ENCODE peak calls at places on chromosomes 13 and 19, in four cellular contexts. X, N, Y and P are unnamed samples.

GRCh38 chr13:22198001-22198400 is 527.1 kb downstream of the FGF9 start:
- DNase-seq in X (no peak), N (peak), Y (no peak), P (no peak)

GRCh38 chr19:55223291-55224037 is 5.1 kb downstream of the TMEM86B start:
- DNase-seq in N (no peak), Y (no peak), X (no peak), P (no peak)

GRCh38 chr19:49896863-49897621 is at the start of gene IL4I1:
- DNase-seq in Y (no peak), X (no peak), N (no peak), P (peak)

GRCh38 chr13:74730556-74731331 is 596.5 kb upstream of the KLF12 start:
- DNase-seq in N (no peak), Y (no peak), X (no peak), P (no peak)

GRCh38 chr13:100124265-100124664 is 35.4 kb downstream of the PCCA start:
- DNase-seq in N (no peak), X (no peak), Y (no peak), P (no peak)

GRCh38 chr13:50222569-50223332 is 207.5 kb downstream of the KCNRG start:
- DNase-seq in X (no peak), Y (peak), N (peak), P (no peak)

GRCh38 chr19:30447276-30447870 is 75.2 kb downstream of the ZNF536 start:
- DNase-seq in Y (no peak), X (no peak), N (no peak), P (no peak)

GRCh38 chr13:96994030-96994848 is at the start of gene OXGR1:
- DNase-seq in N (no peak), X (no peak), Y (no peak), P (peak)

GRCh38 chr19:31390721-31391120 is 41.5 kb upstream of the TSHZ3 start:
- DNase-seq in X (no peak), Y (no peak), N (no peak), P (no peak)

GRCh38 chr19:32416749-32417469 is 11.3 kb downstream of the DPY19L3 start:
- DNase-seq in N (no peak), X (no peak), Y (no peak), P (no peak)

GRCh38 chr13:39144941-39145533 is 106.8 kb downstream of the NHLRC3 start:
- DNase-seq in Y (peak), N (peak), X (no peak), P (peak)

GRCh38 chr13:97588993-97589392 is 155.0 kb downstream of the RAP2A start:
- DNase-seq in X (no peak), N (no peak), Y (no peak), P (no peak)

GRCh38 chr19:291561-292280 is 518 bp upstream of the PLPP2 start:
- DNase-seq in N (no peak), X (no peak), Y (peak), P (no peak)

GRCh38 chr13:107271226-107271625 is 703.3 kb upstream of the ARGLU1 start:
- DNase-seq in X (no peak), Y (no peak), N (no peak), P (no peak)

GRCh38 chr13:22561581-22561980 is 619.2 kb upstream of the SGCG start:
- DNase-seq in X (no peak), N (no peak), Y (no peak), P (no peak)

GRCh38 chr19:47381653-47382279 is 32.7 kb downstream of the DHX34 start:
- DNase-seq in X (no peak), N (no peak), Y (no peak), P (peak)

GRCh38 chr19:12783226-12783848 is 7.9 kb upstream of the JUNB start:
- DNase-seq in X (no peak), Y (peak), N (no peak), P (peak)

GRCh38 chr19:46720516-46721239 is 3.8 kb upstream of the PRKD2 start:
- DNase-seq in X (no peak), Y (no peak), N (no peak), P (no peak)

GRCh38 chr13:69856331-69856730 is 251.3 kb upstream of the ATXN8OS start:
- DNase-seq in Y (no peak), X (no peak), N (no peak), P (no peak)

GRCh38 chr13:105921711-105922110 is 613.8 kb downstream of the EFNB2 start:
- DNase-seq in Y (no peak), X (no peak), N (no peak), P (no peak)

GRCh38 chr13:41470187-41470586 is 12.8 kb downstream of the RGCC start:
- DNase-seq in X (no peak), Y (no peak), N (no peak), P (no peak)

GRCh38 chr19:19661675-19662251 is 1.7 kb downstream of the ATP13A1 start:
- DNase-seq in N (peak), X (no peak), Y (no peak), P (peak)

GRCh38 chr19:572891-573825 is 762 bp downstream of the BSG start:
- DNase-seq in X (peak), N (peak), Y (peak), P (peak)

GRCh38 chr13:80873589-80873988 is 532.7 kb upstream of the SPRY2 start:
- DNase-seq in Y (no peak), N (no peak), X (no peak), P (peak)

GRCh38 chr19:2207991-2208860 is 27.9 kb downstream of the PLEKHJ1 start:
- DNase-seq in N (peak), X (peak), Y (no peak), P (peak)

GRCh38 chr13:113116871-113117271 is 5.7 kb upstream of the F10 start:
- DNase-seq in X (peak), Y (no peak), N (no peak), P (no peak)

GRCh38 chr13:79709526-79709925 is 228.6 kb downstream of the NDFIP2 start:
- DNase-seq in Y (no peak), N (no peak), X (no peak), P (no peak)

GRCh38 chr13:35649162-35649561 is 172.7 kb upstream of the MAB21L1 start:
- DNase-seq in Y (no peak), X (no peak), N (no peak), P (no peak)

GRCh38 chr13:40275636-40276035 is 390.8 kb downstream of the FOXO1 start:
- DNase-seq in X (no peak), Y (no peak), N (no peak), P (no peak)

GRCh38 chr19:6963937-6964336 is 57.3 kb downstream of the MBD3L2B start:
- DNase-seq in X (no peak), N (no peak), Y (no peak), P (no peak)
- TF ChIP-seq CTCF in X (no peak), N (no peak), Y (no peak), P (peak)

GRCh38 chr13:28528848-28529247 is 33.9 kb upstream of the FLT1 start:
- DNase-seq in Y (no peak), X (no peak), N (no peak), P (no peak)
- TF ChIP-seq CTCF in Y (no peak), X (peak), N (no peak), P (no peak)

DNA sequence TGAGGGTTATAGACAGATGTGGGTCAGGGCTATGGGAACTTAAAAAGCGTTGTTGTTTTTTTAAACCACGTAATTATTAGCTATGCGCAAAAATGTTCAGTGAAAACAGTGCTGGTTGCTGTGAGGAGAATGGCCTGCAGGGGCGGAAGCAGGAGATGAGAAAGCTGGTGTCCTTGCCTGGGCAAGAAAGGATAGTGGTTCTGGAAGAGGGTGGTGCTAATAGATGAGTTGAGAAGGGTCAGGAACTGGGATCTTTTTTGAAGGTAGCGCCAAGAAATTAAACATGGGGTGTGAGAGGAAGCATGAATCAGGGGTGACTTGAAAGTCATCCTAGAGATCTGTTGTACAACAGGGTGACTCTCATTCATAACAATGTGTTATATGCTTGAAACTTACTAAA is 4.8 kb upstream of the SMG9 start:
- DNase-seq in X (no peak), Y (no peak), N (no peak), P (no peak)
- TF ChIP-seq CTCF in X (peak), Y (no peak), N (no peak), P (no peak)

DNA sequence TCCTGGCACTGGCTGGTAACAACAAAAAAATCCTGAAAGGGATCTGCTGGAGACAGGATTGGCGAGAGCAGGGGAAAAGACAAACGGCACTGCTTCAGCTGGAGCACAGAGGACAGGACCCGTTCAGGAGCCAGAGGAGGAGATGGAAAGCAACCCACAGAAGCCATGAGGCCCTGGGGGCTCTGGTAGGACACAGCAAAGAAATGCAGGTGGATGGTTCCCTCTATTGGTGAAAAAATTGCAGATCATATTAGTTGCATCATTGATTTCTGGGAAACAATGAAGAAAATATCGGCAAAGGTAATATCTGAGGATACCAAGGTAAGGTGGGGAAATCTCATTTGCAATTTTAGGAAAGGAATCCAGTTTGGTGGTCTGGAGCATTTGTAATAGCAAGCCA is 25.7 kb upstream of the TPP2 start:
- DNase-seq in X (no peak), N (no peak), Y (no peak), P (no peak)
- TF ChIP-seq CTCF in X (no peak), N (no peak), Y (no peak), P (peak)

DNA sequence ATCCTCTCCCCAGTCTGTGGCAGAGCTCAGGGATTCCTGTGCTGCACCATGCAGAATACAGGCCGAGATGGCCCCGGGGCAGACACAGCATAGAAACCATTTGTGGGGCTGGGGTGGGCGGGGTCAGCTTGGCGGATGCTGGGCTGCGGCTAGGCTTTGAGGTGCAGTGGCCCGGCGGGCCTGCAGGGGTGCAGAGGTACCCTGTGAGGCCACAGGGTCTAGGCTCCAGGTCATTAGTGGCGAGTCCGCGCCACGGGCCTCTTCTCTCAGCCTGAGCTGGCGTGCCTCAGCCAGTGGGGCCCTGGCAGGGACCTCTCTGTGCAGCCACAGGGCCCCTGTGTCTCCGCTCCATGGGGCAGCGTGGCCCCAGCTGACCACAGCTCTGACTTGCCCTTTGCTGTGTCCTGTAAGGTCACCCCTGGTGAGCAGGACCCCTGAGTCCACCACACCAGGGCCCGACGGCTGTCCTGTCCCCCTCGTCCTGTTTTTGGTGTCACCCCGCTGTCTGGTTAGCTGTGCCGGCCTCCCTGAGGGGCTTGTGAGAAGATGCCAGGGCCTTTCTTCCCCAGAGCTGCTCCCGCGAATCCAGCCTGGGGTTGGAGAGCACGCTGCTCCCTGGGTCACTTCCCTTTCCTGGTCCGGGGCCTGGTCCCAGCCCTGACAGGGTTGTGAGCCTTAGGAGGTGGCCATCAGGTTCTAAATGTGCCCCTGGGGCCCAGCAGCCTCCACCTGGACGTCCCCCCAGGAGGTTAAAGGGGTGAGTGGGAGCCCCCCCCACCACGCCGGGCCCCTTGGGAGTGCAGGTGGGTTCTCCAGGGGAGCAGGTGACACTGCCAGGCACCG is 12.1 kb downstream of the KDM4B start:
- DNase-seq in X (peak), N (no peak), Y (no peak), P (no peak)
- TF ChIP-seq CTCF in X (no peak), N (no peak), Y (no peak), P (no peak)

GRCh38 chr13:32940601-32941000 is 75.6 kb upstream of the KL start:
- DNase-seq in X (peak), Y (no peak), N (no peak), P (no peak)

GRCh38 chr13:32941368-32941767 is 74.9 kb upstream of the KL start:
- DNase-seq in X (no peak), N (no peak), Y (no peak), P (no peak)

DNA sequence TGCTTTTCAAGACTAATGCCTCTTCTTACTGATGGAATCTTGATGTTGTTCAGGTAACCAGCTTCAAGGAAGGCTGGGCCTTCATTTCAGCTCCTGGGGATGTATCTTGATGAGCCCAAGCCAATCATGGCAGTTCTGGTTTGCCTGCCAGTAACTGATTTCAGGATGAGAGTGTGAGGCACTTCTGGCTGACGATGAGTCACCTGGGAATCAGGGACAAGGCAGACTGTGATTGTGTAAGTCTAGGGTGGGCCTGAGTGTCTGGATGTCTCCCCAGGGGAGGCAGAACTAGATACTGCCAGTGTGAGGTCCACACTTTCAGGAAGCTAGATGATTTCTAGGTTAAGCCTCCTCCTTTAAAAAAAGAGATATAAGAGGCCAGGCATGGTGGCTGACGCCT is 77.3 kb upstream of the KL start:
- DNase-seq in Y (no peak), N (no peak), X (peak), P (no peak)
- TF ChIP-seq CTCF in Y (no peak), N (no peak), X (no peak), P (no peak)